ENCODE peak calls at places on chromosomes 7 and 10, in five cellular contexts. F, K, I, J and T are unnamed samples.

GRCh38 chr7:109462171-109462570 is 892.5 kb downstream of the DNAJB9 start:
- DNase-seq in F (no peak), J (no peak), I (no peak), K (no peak), T (no peak)

GRCh38 chr10:78902815-78903214 is 166.0 kb upstream of the ZMIZ1 start:
- DNase-seq in I (no peak), F (no peak), K (no peak), J (no peak), T (no peak)

GRCh38 chr7:100582041-100582579 is 3.8 kb downstream of the LRCH4 start:
- DNase-seq in I (no peak), K (no peak), J (no peak), F (no peak), T (no peak)

GRCh38 chr7:28708458-28708951 is 249.6 kb downstream of the TRIL start:
- DNase-seq in J (no peak), K (no peak), F (no peak), I (no peak), T (peak)

GRCh38 chr10:104089621-104090020 is 3.9 kb upstream of the COL17A1 start:
- DNase-seq in I (no peak), F (no peak), J (no peak), K (no peak), T (no peak)

GRCh38 chr10:123154943-123155505 is 822 bp downstream of the BUB3 start:
- DNase-seq in K (no peak), F (no peak), I (no peak), J (peak), T (peak)

GRCh38 chr7:134546903-134547737 is 1.8 kb upstream of the AKR1B15 start:
- DNase-seq in F (peak), K (peak), J (peak), I (peak), T (peak)

GRCh38 chr7:80089341-80089740 is 45.3 kb upstream of the GNAI1 start:
- DNase-seq in J (no peak), F (no peak), K (no peak), I (no peak), T (no peak)

GRCh38 chr10:126331101-126331500 is 57.2 kb downstream of the ADAM12 start:
- DNase-seq in F (no peak), K (no peak), I (no peak), J (no peak), T (no peak)

GRCh38 chr10:33887188-33887587 is 552.7 kb upstream of the NRP1 start:
- DNase-seq in F (no peak), I (no peak), K (no peak), J (no peak), T (no peak)

GRCh38 chr10:89301231-89301630 is 615 bp upstream of the IFIT2 start:
- DNase-seq in I (peak), F (no peak), K (no peak), J (no peak), T (no peak)

GRCh38 chr10:24882047-24882698 is 70.2 kb downstream of the PRTFDC1 start:
- DNase-seq in J (peak), I (no peak), F (no peak), K (no peak), T (no peak)

GRCh38 chr10:110077436-110078120 is 69.8 kb downstream of the ADD3 start:
- DNase-seq in K (no peak), F (no peak), I (no peak), J (no peak), T (no peak)

GRCh38 chr10:120266037-120266436 is 191.0 kb upstream of the PLPP4 start:
- DNase-seq in K (no peak), F (no peak), I (no peak), J (no peak), T (no peak)

GRCh38 chr10:72736176-72736795 is 44.3 kb downstream of the MCU start:
- DNase-seq in F (peak), I (no peak), J (no peak), K (no peak), T (peak)

GRCh38 chr10:110399163-110400094 is 94.7 kb upstream of the SMNDC1 start:
- DNase-seq in J (no peak), I (no peak), F (no peak), K (no peak), T (no peak)

GRCh38 chr7:142587578-142588191 is 161.6 kb upstream of the PRSS1 start:
- DNase-seq in K (no peak), F (peak), J (no peak), I (peak), T (peak)

GRCh38 chr10:51129946-51130554 is 55.8 kb downstream of the PRKG1 start:
- DNase-seq in F (no peak), K (no peak), I (no peak), J (no peak), T (no peak)